ENCODE peak calls at places on chromosomes 12 and 14, in eight cellular contexts. M is mucosa of descending colon; O is activated effector memory CD4-positive, alpha-beta T cell treated with anti-CD3 and anti-CD28 coated beads, Interleukin-2, amount 50 U/mL, for 16 hours; U is fibroblast of gingiva; K is naive thymus-derived CD8-positive, alpha-beta T cell; S is ACHN; Q is stimulated activated CD4-positive, alpha-beta T cell treated with anti-CD3 and anti-CD28 coated beads, Interleukin-15, amount 100 ng/mL, for 1 hour; Y is A172. T is an unnamed sample.

GRCh38 chr14:101361044-101361443 is 200.3 kb upstream of the DIO3 start:
- DNase-seq in O (no peak), Y (no peak), Q (no peak), U (no peak), S (no peak), M (no peak), K (no peak), T (peak)

GRCh38 chr14:23167006-23167847 is 16.2 kb downstream of the SLC7A8 start:
- DNase-seq in U (no peak), K (no peak), S (no peak), Q (no peak), Y (no peak), O (no peak), M (no peak), T (no peak)

GRCh38 chr12:98403936-98404335 is 111.5 kb upstream of the TMPO start:
- DNase-seq in S (no peak), U (no peak), K (no peak), Q (no peak), O (no peak), M (no peak), Y (no peak), T (no peak)

GRCh38 chr12:118850244-118850825 is 131.0 kb upstream of the SRRM4 start:
- DNase-seq in S (peak), U (no peak), M (no peak), Q (no peak), Y (no peak), O (no peak), K (no peak), T (peak)

GRCh38 chr12:127926004-127926403 is 341.0 kb upstream of the TMEM132C start:
- DNase-seq in U (no peak), Y (peak), Q (no peak), S (peak), O (no peak), K (no peak), M (no peak), T (no peak)

GRCh38 chr14:101962503-101962874 is 1.9 kb upstream of the DYNC1H1 start:
- DNase-seq in Y (peak), K (no peak), S (peak), U (peak), O (no peak), M (peak), Q (no peak), T (no peak)

GRCh38 chr14:85907536-85907935 is 377.6 kb downstream of the FLRT2 start:
- DNase-seq in S (no peak), Y (no peak), M (no peak), U (no peak), K (no peak), Q (no peak), O (no peak), T (no peak)

GRCh38 chr12:132014915-132015280 is 65.2 kb downstream of the EP400 start:
- DNase-seq in O (peak), S (peak), M (no peak), Q (no peak), Y (peak), K (no peak), U (no peak), T (no peak)

GRCh38 chr12:80000831-80001230 is 65.9 kb upstream of the PPP1R12A start:
- DNase-seq in Y (no peak), Q (no peak), S (no peak), M (no peak), U (no peak), K (no peak), O (no peak), T (no peak)

GRCh38 chr14:76077340-76077739 is 74.4 kb upstream of the GPATCH2L start:
- DNase-seq in S (no peak), U (no peak), M (no peak), Q (no peak), O (no peak), Y (no peak), K (no peak), T (no peak)

GRCh38 chr12:130334937-130335336 is 2.8 kb upstream of the PIWIL1 start:
- DNase-seq in O (no peak), U (no peak), K (no peak), Q (no peak), M (peak), S (no peak), Y (no peak), T (no peak)

GRCh38 chr14:32327255-32327961 is 1.7 kb upstream of the AKAP6 start:
- DNase-seq in Y (no peak), O (no peak), Q (no peak), M (no peak), K (peak), U (no peak), S (no peak), T (no peak)

GRCh38 chr12:62215506-62215905 is 44.7 kb upstream of the USP15 start:
- DNase-seq in K (no peak), Q (no peak), U (no peak), M (no peak), O (no peak), Y (no peak), S (no peak), T (no peak)

GRCh38 chr12:104670439-104671406 is 214.0 kb downstream of the CHST11 start:
- DNase-seq in U (no peak), O (no peak), Q (no peak), M (no peak), Y (peak), K (no peak), S (peak), T (no peak)

GRCh38 chr14:81314443-81315175 is 85.5 kb downstream of the STON2 start:
- DNase-seq in S (no peak), Y (no peak), K (no peak), O (no peak), M (no peak), Q (no peak), U (no peak), T (no peak)

T was measured in NAMALWA.